ENCODE peak calls at places on chromosomes 4 and X, in nine cellular contexts. F, N, R, S, P, B, L, Q and D are unnamed samples.
A peak's percentile ranks its signal among the peaks of the same experiment; 100 is the strongest.

GRCh38 chr4:38323141-38323634 is 340.8 kb upstream of the KLF3 start:
- DNase-seq in F (no peak), N (no peak), R (no peak), S (no peak), P (no peak), B (no peak), L (no peak), Q (no peak), D (no peak)

GRCh38 chr4:137471895-137472294 is 60.4 kb downstream of the PCDH18 start:
- DNase-seq in F (no peak), N (no peak), R (no peak), S (no peak), P (no peak), B (no peak), L (no peak), Q (no peak), D (no peak)

GRCh38 chrX:39473812-39474211 is 623.9 kb downstream of the BCOR start:
- DNase-seq in F (no peak), N (no peak), R (no peak), S (no peak), P (no peak), B (no peak), L (no peak), Q (no peak), D (peak; percentile 17)

GRCh38 chrX:13357925-13358324 is 38.1 kb upstream of the ATXN3L start:
- DNase-seq in F (no peak), N (no peak), R (no peak), S (no peak), P (no peak), B (no peak), L (no peak), Q (no peak), D (no peak)

GRCh38 chrX:22758807-22759481 is 240.8 kb upstream of the DDX53 start:
- DNase-seq in F (no peak), N (no peak), R (no peak), S (no peak), P (no peak), B (no peak), L (no peak), Q (no peak), D (no peak)

GRCh38 chrX:2658585-2659292 is 32.4 kb upstream of the CD99 start:
- DNase-seq in F (no peak), N (no peak), R (no peak), S (no peak), P (no peak), B (no peak), L (no peak), Q (no peak), D (no peak)

GRCh38 chr4:107896158-107896645 is 35.1 kb upstream of the CYP2U1 start:
- DNase-seq in F (no peak), N (no peak), R (peak; percentile 36), S (no peak), P (no peak), B (no peak), L (no peak), Q (no peak), D (no peak)

GRCh38 chr4:122003335-122003734 is 51.5 kb upstream of the TRPC3 start:
- DNase-seq in F (no peak), N (no peak), R (peak; percentile 64), S (no peak), P (no peak), B (peak; percentile 48), L (peak; percentile 51), Q (no peak), D (no peak)

GRCh38 chr4:508675-509373 is 9.8 kb downstream of the PIGG start:
- DNase-seq in F (no peak), N (no peak), R (no peak), S (no peak), P (no peak), B (no peak), L (no peak), Q (no peak), D (no peak)

GRCh38 chrX:45385767-45386166 is 185.1 kb upstream of the DIPK2B start:
- DNase-seq in F (no peak), N (no peak), R (no peak), S (no peak), P (no peak), B (no peak), L (no peak), Q (no peak), D (no peak)

GRCh38 chr4:181566490-181566889 is 676.7 kb upstream of the TENM3 start:
- DNase-seq in F (no peak), N (no peak), R (no peak), S (no peak), P (no peak), B (no peak), L (no peak), Q (no peak), D (peak; percentile 12)

GRCh38 chrX:87626996-87627395 is 109.4 kb downstream of the KLHL4 start:
- DNase-seq in F (no peak), N (no peak), R (no peak), S (no peak), P (no peak), B (no peak), L (no peak), Q (no peak), D (no peak)
- H3K4me1 ChIP-seq in F (no peaks in the 10 kb centered on the region), N (no peaks in the 10 kb centered on the region), R (no peaks in the 10 kb centered on the region), S (no peaks in the 10 kb centered on the region), P (no peaks in the 10 kb centered on the region), B (no peaks in the 10 kb centered on the region), L (no peaks in the 10 kb centered on the region), Q (no peaks in the 10 kb centered on the region), D (no peaks in the 10 kb centered on the region)

DNA sequence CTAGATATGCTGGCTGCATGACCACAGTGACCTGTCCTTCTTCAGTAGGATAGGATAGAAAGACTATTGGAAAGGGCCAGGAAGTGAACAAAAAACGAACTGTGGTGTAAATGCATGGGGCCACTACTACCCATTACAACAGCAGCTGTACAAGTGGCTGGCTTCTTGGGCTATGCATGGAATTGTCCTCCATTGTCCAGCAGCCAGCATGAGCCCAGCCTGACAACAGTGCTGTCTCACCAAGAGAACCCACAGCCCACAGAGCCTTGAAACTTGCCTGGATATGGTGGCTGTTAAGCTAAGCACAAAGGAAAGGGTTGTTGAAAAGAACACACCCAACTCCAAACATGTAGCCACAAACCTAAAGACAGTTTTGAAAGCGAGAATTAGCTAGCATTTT is 330.2 kb upstream of the F9 start:
- DNase-seq in F (no peak), N (no peak), R (no peak), S (no peak), P (no peak), B (no peak), L (no peak), Q (no peak), D (no peak)
- H3K27me3 ChIP-seq in F (no peaks in the 10 kb centered on the region), N (peaks cover 10% of the 10 kb centered on the region), R (no peaks in the 10 kb centered on the region), S (no peaks in the 10 kb centered on the region), P (no peaks in the 10 kb centered on the region), B (peaks cover 29% of the 10 kb centered on the region), L (peaks cover 41% of the 10 kb centered on the region), Q (peaks cover 61% of the 10 kb centered on the region), D (peaks cover 5% of the 10 kb centered on the region)

GRCh38 chrX:48002929-48003328 is 860 bp downstream of the ZNF182 start:
- DNase-seq in F (no peak), N (no peak), R (no peak), S (no peak), P (no peak), B (no peak), L (no peak), Q (no peak), D (no peak)

GRCh38 chrX:48003367-48003757 is 427 bp downstream of the ZNF182 start:
- DNase-seq in F (no peak), N (peak; percentile 49), R (no peak), S (no peak), P (no peak), B (peak; percentile 26), L (no peak), Q (peak; percentile 84), D (peak; percentile 25)

GRCh38 chrX:48003758-48004457 is at the start of gene ZNF182:
- DNase-seq in F (peak; percentile 92), N (peak; percentile 95), R (peak; percentile 84), S (peak; percentile 93), P (peak; percentile 85), B (peak; percentile 94), L (peak; percentile 97), Q (peak; percentile 96), D (peak; percentile 92)
- TF ChIP-seq POLR2A in F (peak; percentile 57), N (peak; percentile 49), R (peak; percentile 60), S (no peak), P (peak; percentile 35), B (peak; percentile 62), L (peak; percentile 32), Q (no peak), D (no peak)

DNA sequence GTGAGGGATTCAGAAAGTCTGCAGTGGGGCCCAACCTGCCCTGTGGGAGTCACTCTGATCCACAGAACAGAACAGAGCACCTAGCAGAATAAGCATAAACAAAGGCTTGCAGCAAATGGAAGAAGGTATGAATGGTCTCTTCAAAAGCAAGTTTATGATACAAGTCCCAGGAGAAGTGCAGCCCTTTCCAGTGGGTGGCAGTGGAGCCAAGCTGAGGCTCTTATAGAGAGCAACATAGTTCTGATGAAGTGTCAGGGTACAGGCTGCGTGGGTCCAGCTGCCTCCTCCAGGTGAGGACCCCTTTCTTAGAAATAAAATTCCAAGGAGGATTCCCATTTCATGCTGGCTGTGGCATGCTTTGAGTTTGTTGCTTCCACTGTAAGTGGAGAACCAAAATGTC is 88.8 kb upstream of the PAK3 start:
- DNase-seq in F (no peak), N (no peak), R (no peak), S (no peak), P (no peak), B (no peak), L (no peak), Q (no peak), D (no peak)
- H3K4me1 ChIP-seq in F (no peaks in the 10 kb centered on the region), N (no peaks in the 10 kb centered on the region), R (no peaks in the 10 kb centered on the region), S (no peaks in the 10 kb centered on the region), P (no peaks in the 10 kb centered on the region), B (no peaks in the 10 kb centered on the region), L (no peaks in the 10 kb centered on the region), Q (no peaks in the 10 kb centered on the region), D (no peaks in the 10 kb centered on the region)

GRCh38 chrX:150849996-150850720 is 48.3 kb downstream of the CD99L2 start:
- DNase-seq in F (no peak), N (no peak), R (no peak), S (no peak), P (no peak), B (no peak), L (no peak), Q (no peak), D (no peak)

GRCh38 chrX:150846130-150846529 is 52.3 kb downstream of the CD99L2 start:
- DNase-seq in F (no peak), N (no peak), R (no peak), S (no peak), P (no peak), B (no peak), L (no peak), Q (no peak), D (no peak)

GRCh38 chrX:150847088-150847487 is 51.4 kb downstream of the CD99L2 start:
- DNase-seq in F (no peak), N (no peak), R (no peak), S (no peak), P (no peak), B (no peak), L (no peak), Q (no peak), D (no peak)

GRCh38 chrX:150849486-150849885 is 49.0 kb downstream of the CD99L2 start:
- DNase-seq in F (no peak), N (no peak), R (no peak), S (no peak), P (no peak), B (no peak), L (no peak), Q (no peak), D (no peak)

GRCh38 chrX:150848914-150849365 is 49.5 kb downstream of the CD99L2 start:
- DNase-seq in F (no peak), N (no peak), R (peak; percentile 54), S (peak; percentile 72), P (peak; percentile 45), B (peak; percentile 20), L (no peak), Q (no peak), D (no peak)
- H3K27me3 ChIP-seq in F (no peaks in the 10 kb centered on the region), N (no peaks in the 10 kb centered on the region), R (no peaks in the 10 kb centered on the region), S (no peaks in the 10 kb centered on the region), P (no peaks in the 10 kb centered on the region), B (no peaks in the 10 kb centered on the region), L (no peaks in the 10 kb centered on the region), Q (no peaks in the 10 kb centered on the region), D (no peaks in the 10 kb centered on the region)